ENCODE peak calls at places on chromosomes 13 and 19, in six cellular contexts. B, Z, I, E, M and J are unnamed samples. For H3K9me2, the result is how much of the 10 kb centered on the place peaks cover.

GRCh38 chr19:4730740-4731171 is 7.1 kb upstream of the DPP9 start:
- DNase-seq in M (peak), I (peak), E (peak), Z (peak), B (peak), J (peak)

GRCh38 chr19:18762125-18763023 is 28.7 kb downstream of the COMP start:
- DNase-seq in M (peak), B (peak), E (peak), Z (peak), I (no peak), J (no peak)

GRCh38 chr19:33400856-33401682 is 27.6 kb downstream of the CEBPG start:
- DNase-seq in M (no peak), B (no peak), Z (no peak), I (no peak), E (peak), J (no peak)

GRCh38 chr19:2426661-2427322 is 594 bp downstream of the TIMM13 start:
- DNase-seq in M (peak), E (peak), B (peak), I (peak), Z (peak), J (peak)

GRCh38 chr19:45069056-45069455 is 7.2 kb downstream of the ZNF296 start:
- DNase-seq in M (no peak), E (peak), I (no peak), Z (peak), B (peak), J (peak)

GRCh38 chr19:51141181-51141580 is 920 bp upstream of the SIGLEC7 start:
- DNase-seq in I (no peak), E (no peak), B (no peak), M (no peak), Z (no peak), J (no peak)

GRCh38 chr19:11069451-11070009 is 19.7 kb upstream of the LDLR start:
- DNase-seq in E (no peak), M (no peak), Z (no peak), B (no peak), I (no peak), J (no peak)

GRCh38 chr19:29529646-29530548 is 4.1 kb downstream of the VSTM2B start:
- DNase-seq in I (no peak), Z (no peak), M (no peak), B (peak), E (peak), J (no peak)

GRCh38 chr19:37342753-37343152 is 28.1 kb upstream of the ZNF527 start:
- DNase-seq in E (no peak), M (no peak), Z (no peak), B (peak), I (no peak), J (no peak)

GRCh38 chr19:31413353-31413752 is 64.1 kb upstream of the TSHZ3 start:
- DNase-seq in B (no peak), Z (no peak), E (no peak), I (no peak), M (no peak), J (no peak)

GRCh38 chr19:31402931-31403330 is 53.7 kb upstream of the TSHZ3 start:
- DNase-seq in E (no peak), B (peak), I (no peak), Z (no peak), M (no peak), J (no peak)

GRCh38 chr19:31406106-31406505 is 56.9 kb upstream of the TSHZ3 start:
- DNase-seq in E (no peak), Z (no peak), M (no peak), I (no peak), B (no peak), J (no peak)

GRCh38 chr19:31408460-31409124 is 59.4 kb upstream of the TSHZ3 start:
- DNase-seq in Z (peak), B (peak), E (no peak), I (no peak), M (no peak), J (no peak)
- H3K9me2 ChIP-seq in Z (under half), B (under half), E (under half), I (under half), M (under half), J (under half)

DNA sequence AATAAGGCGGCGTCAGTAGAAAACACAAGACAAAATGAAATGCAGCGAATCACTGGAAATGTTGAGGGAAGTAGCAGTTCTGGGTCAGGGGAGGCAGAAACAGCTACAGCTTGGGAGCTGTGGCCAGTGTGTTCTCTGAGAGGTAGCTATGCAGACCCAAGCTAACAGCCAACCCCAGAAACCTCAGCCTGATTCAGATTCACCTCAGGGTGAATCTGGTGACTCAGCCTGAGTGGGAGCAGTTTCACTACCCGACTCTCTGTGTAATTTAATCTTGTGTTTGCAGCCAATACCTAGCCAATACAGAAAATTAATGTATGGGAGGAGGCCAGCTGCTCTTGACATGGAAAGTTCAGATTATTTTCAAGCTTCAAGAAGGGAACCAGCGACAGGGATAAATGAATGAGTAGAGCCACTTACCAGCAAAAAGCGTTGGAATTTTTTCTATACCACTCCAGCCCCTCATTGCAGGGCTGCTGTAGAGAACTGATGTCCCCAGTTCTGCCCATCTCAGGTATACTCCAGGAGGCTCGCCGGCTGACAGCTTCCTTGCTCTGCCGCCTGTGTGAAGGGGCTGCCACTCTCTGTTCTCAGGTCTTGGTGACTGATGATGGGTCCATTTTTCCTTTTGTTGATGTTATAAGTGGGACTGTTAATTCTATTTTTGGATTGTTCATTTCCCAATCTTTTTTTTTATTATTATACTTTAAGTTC is 8.9 kb downstream of the IGFL3 start:
- DNase-seq in M (peak), E (peak), I (peak), Z (peak), B (peak), J (no peak)
- H3K9ac ChIP-seq in M (peak), E (no peak), I (no peak), Z (no peak), B (no peak), J (no peak)

GRCh38 chr13:35879111-35879510 is 252.1 kb downstream of the DCLK1 start:
- DNase-seq in M (no peak), I (peak), B (no peak), E (no peak), Z (no peak), J (no peak)
- H3K9me2 ChIP-seq in M (under half), I (under half), B (under half), E (under half), Z (under half), J (under half)

GRCh38 chr13:33284916-33285315 is 639 bp downstream of the STARD13 start:
- DNase-seq in E (no peak), I (no peak), B (peak), M (no peak), Z (peak), J (no peak)
- H3K9ac ChIP-seq in E (peak), I (peak), B (peak), M (peak), Z (peak), J (no peak)

DNA sequence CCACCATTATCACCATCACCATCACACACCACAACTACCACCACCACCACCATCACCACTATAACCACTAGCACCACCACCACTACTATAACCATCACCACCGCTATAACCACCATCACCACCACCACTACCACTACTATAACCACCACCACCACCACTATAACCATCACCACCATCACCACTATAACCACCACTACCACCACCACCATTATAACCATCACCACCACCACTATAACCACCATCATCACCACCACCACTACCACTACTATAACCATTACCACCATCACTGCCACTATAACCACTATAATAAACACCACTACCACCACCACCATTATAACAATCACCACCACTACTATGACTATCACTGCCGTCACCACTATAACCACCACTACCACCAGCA is 173.2 kb downstream of the DCLK1 start:
- DNase-seq in I (no peak), M (no peak), E (no peak), B (no peak), Z (no peak), J (no peak)
- H3K9me2 ChIP-seq in I (under half), M (under half), E (under half), B (under half), Z (under half), J (under half)

GRCh38 chr13:24541127-24541475 is 28.5 kb upstream of the PARP4 start:
- DNase-seq in M (no peak), Z (no peak), E (no peak), I (no peak), B (no peak), J (no peak)
- H3K9ac ChIP-seq in M (no peak), Z (no peak), E (no peak), I (no peak), B (no peak), J (no peak)